ENCODE peak calls at places on chromosomes 13 and 19, in seven cellular contexts. K, Y, U, R, O, B and P are unnamed samples.
A peak's percentile ranks its signal among the peaks of the same experiment; 100 is the strongest.

GRCh38 chr19:927044-927706 is 1.3 kb downstream of the ARID3A start:
- DNase-seq in B (no peak), O (peak; percentile 82), U (no peak), K (no peak), Y (no peak), R (no peak), P (no peak)

GRCh38 chr19:15456871-15457700 is 7.3 kb downstream of the RASAL3 start:
- DNase-seq in B (peak; percentile 54), K (no peak), U (no peak), R (no peak), Y (no peak), O (no peak), P (no peak)

GRCh38 chr19:28920269-28921066 is 292.5 kb downstream of the UQCRFS1 start:
- DNase-seq in Y (no peak), B (no peak), K (no peak), R (no peak), O (no peak), U (no peak), P (no peak)

GRCh38 chr19:33954686-33955085 is 158.0 kb downstream of the KCTD15 start:
- DNase-seq in O (no peak), U (no peak), Y (no peak), K (no peak), R (no peak), B (no peak), P (no peak)

GRCh38 chr13:103100795-103101194 is 34.6 kb upstream of the SLC10A2 start:
- DNase-seq in K (no peak), Y (no peak), R (no peak), U (no peak), B (no peak), O (no peak), P (no peak)

GRCh38 chr19:58279925-58280316 is 1.2 kb downstream of the ZNF8 start:
- DNase-seq in K (no peak), O (no peak), Y (no peak), U (no peak), R (no peak), B (no peak), P (no peak)

GRCh38 chr19:18156841-18157464 is 4.0 kb downstream of the PIK3R2 start:
- DNase-seq in B (peak; percentile 30), K (peak; percentile 88), R (no peak), U (no peak), O (peak; percentile 79), Y (no peak), P (no peak)

GRCh38 chr13:105773887-105774538 is 761.4 kb downstream of the EFNB2 start:
- DNase-seq in R (no peak), K (peak; percentile 82), U (no peak), O (no peak), Y (no peak), B (peak; percentile 40), P (no peak)

GRCh38 chr19:52307275-52307674 is 10.3 kb downstream of the ZNF480 start:
- DNase-seq in Y (no peak), B (peak; percentile 11), K (peak; percentile 9), U (peak; percentile 25), R (no peak), O (no peak), P (no peak)

GRCh38 chr13:53151692-53152421 is 123.2 kb downstream of the OLFM4 start:
- DNase-seq in O (no peak), B (peak; percentile 79), U (peak; percentile 20), Y (no peak), R (no peak), K (peak; percentile 17), P (no peak)

GRCh38 chr19:1097810-1098176 is 2.6 kb upstream of the POLR2E start:
- DNase-seq in O (no peak), K (no peak), U (no peak), R (no peak), B (no peak), Y (no peak), P (no peak)

GRCh38 chr13:114161644-114162532 is 17.2 kb upstream of the CFAP97D2 start:
- DNase-seq in K (peak; percentile 22), Y (no peak), U (no peak), O (peak; percentile 43), B (peak; percentile 60), R (no peak), P (no peak)